ENCODE peak calls at places on chromosomes 4 and X, in four cellular contexts. A is H1, O is GM12878, V is HepG2. F is an unnamed sample.

GRCh38 chrX:138925330-138925729 is 213.8 kb upstream of the FGF13 start:
- DNase-seq in V (no peak), O (no peak), A (no peak), F (no peak)

GRCh38 chr4:10100734-10101216 is 15.8 kb downstream of the WDR1 start:
- DNase-seq in A (no peak), O (no peak), V (no peak), F (no peak)

GRCh38 chr4:25863906-25864418 is 1.2 kb upstream of the SEL1L3 start:
- DNase-seq in O (no peak), A (no peak), V (no peak), F (no peak)

GRCh38 chrX:24767557-24767956 is 73.8 kb downstream of the POLA1 start:
- DNase-seq in O (no peak), A (no peak), V (no peak), F (no peak)

GRCh38 chr4:95591278-95591677 is 42.5 kb upstream of the UNC5C start:
- DNase-seq in A (no peak), O (no peak), V (no peak), F (no peak)

GRCh38 chr4:6643141-6643847 is 2.8 kb downstream of the MRFAP1 start:
- DNase-seq in A (no peak), V (no peak), O (no peak), F (no peak)

GRCh38 chr4:104393649-104394048 is 101.0 kb downstream of the CXXC4 start:
- DNase-seq in A (no peak), O (no peak), V (no peak), F (no peak)

GRCh38 chrX:119072771-119073170 is at the start of gene CT47C1:
- DNase-seq in V (no peak), O (no peak), A (no peak), F (no peak)

GRCh38 chr4:180598281-180598680 is 1644.9 kb upstream of the TENM3 start:
- DNase-seq in V (no peak), A (no peak), O (no peak), F (no peak)

GRCh38 chr4:128590773-128591172 is 218.7 kb upstream of the JADE1 start:
- DNase-seq in V (no peak), A (no peak), O (no peak), F (no peak)

GRCh38 chr4:123980736-123981285 is 584.2 kb downstream of the SPRY1 start:
- DNase-seq in A (no peak), O (no peak), V (no peak), F (no peak)

GRCh38 chr4:156958276-156959074 is 13.1 kb downstream of the PDGFC start:
- DNase-seq in V (no peak), A (no peak), O (no peak), F (no peak)

GRCh38 chr4:1727117-1728031 is 6.1 kb downstream of the TACC3 start:
- DNase-seq in A (no peak), O (no peak), V (no peak), F (no peak)

GRCh38 chrX:10618911-10619310 is 1.5 kb downstream of the MID1 start:
- DNase-seq in A (no peak), O (no peak), V (no peak), F (no peak)

GRCh38 chrX:10619311-10620015 is 922 bp downstream of the MID1 start:
- DNase-seq in A (no peak), V (no peak), O (no peak), F (no peak)

GRCh38 chrX:10617186-10617963 is 3.0 kb downstream of the MID1 start:
- DNase-seq in V (no peak), O (no peak), A (no peak), F (no peak)

GRCh38 chrX:10617964-10618342 is 2.4 kb downstream of the MID1 start:
- DNase-seq in V (no peak), O (no peak), A (no peak), F (no peak)

DNA sequence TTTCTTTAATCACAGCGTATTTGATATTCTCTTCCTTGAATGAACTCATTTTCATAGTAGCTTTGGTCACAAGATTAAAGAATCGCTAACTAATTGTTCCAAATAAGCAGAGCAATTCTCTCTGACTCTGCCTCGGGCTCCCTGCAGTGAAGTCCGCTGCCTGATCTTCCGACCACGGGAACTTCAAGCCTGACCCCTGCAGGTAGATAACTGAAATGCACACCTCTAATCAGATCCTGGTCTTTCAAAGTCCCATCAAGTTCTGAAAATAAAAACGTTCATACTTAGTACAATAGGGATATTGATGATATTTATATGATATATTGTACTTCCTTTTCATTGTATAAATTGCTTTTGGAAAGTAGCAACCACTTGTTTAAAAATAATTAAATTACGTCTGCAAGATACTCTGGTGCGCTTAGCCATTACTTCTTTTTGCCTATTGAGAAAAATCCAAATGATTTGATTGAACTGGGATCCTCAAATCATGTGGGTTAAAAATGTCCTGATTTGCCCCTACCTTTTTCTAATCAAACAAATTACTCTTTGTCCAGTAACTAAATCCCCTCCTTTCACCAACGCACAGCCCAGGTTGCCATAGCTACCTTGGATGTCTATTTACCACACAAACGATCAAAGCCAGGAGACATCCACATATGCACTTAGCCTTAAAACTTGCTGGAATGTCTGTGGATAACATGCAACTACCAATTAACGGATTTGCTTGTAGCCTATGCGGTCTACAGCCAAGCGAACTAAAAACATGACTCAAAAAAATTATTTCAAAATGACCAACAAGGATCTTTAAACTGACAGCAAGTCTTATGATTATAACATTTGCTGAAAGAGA is 4.2 kb downstream of the MID1 start:
- DNase-seq in A (no peak), O (no peak), V (no peak), F (peak)
- TF ChIP-seq SUZ12 in A (no peak), O (no peak), V (no peak), F (no peak)

GRCh38 chr4:118225521-118225920 is 127.3 kb downstream of the PRSS12 start:
- DNase-seq in O (no peak), A (no peak), V (no peak), F (no peak)

GRCh38 chr4:118221193-118221800 is 131.5 kb downstream of the PRSS12 start:
- DNase-seq in V (no peak), A (no peak), O (no peak), F (no peak)

GRCh38 chr4:118226611-118227010 is 126.2 kb downstream of the PRSS12 start:
- DNase-seq in O (no peak), A (no peak), V (no peak), F (no peak)

GRCh38 chr4:118224239-118224829 is 128.5 kb downstream of the PRSS12 start:
- DNase-seq in O (no peak), A (no peak), V (peak), F (peak)
- H3K9ac ChIP-seq in O (no peak), A (no peak), V (no peak), F (no peak)

DNA sequence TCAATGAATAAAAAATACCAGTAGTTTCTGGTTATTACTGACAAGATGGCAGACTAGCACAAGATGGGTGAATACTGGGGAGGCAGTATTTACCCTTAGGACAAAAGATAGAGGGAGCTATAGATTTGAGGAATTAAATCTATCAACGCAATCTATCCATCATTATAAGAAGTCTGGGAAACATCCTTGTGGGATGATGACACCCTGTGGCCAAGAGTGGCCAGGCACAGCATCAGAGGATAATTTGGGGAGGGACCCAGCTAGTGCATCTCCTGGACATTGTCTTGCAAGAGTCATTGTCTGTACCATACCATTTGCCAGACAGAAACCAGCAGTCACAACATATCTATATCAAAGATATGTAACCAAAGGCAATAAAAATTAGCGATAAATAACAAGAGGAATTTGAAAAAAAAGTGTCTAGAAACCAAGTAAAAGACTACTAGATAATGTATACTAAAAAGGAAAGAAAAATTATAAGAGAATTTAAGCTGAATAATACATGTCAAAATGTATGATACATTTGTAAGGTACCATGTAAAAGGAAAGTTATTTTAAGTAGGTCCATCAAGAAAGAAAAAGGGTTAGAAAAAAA is 22.9 kb downstream of the KCTD8 start:
- DNase-seq in V (no peak), O (no peak), A (no peak), F (no peak)
- TF ChIP-seq SUZ12 in V (no peak), O (no peak), A (no peak), F (no peak)

GRCh38 chr4:83440899-83441298 is 14.7 kb downstream of the HELQ start:
- DNase-seq in O (no peak), A (no peak), V (no peak), F (no peak)
- H3K9ac ChIP-seq in O (no peak), A (no peak), V (no peak), F (no peak)

DNA sequence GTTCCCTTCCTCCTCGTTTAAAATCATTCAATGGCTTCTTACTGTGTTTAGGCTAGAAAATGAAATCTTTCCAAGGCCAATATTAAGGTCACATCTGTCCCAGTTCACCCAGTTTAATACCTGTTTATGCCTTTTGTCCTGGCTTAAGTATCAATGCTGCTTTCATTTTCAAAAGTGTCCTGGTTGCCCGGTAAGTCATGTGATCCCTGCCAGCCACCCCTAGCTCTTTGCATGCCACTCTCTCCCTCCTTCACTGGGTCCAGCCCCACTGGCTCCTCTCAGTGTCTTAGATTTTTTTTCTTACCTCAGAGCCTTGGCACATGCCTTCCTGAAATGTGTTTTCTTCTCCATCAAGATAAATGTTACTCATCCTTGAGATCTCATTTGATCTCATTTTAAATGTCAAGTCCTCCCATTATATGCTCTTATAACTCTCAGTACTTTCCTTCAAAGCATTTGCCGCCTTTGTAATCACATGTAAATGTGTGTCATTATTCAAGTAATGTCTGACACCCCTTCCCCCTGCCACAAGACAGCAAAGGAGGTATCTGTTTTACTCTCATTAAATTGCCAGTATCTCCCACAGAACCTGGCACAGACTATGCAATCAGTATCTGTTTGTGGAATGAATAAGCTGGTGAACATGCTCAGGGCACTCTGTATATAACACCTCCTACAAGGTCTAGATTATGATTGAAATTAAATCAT is 472.5 kb upstream of the RPS6KA3 start:
- DNase-seq in A (no peak), O (no peak), V (no peak), F (no peak)
- TF ChIP-seq SUZ12 in A (no peak), O (no peak), V (no peak), F (no peak)

GRCh38 chr4:113332701-113333100 is 283.2 kb downstream of the ANK2 start:
- DNase-seq in O (no peak), A (no peak), V (no peak), F (no peak)

GRCh38 chr4:113335771-113336170 is 286.3 kb downstream of the ANK2 start:
- DNase-seq in V (no peak), A (no peak), O (no peak), F (no peak)

GRCh38 chr4:113328514-113328913 is 279.1 kb downstream of the ANK2 start:
- DNase-seq in V (peak), A (no peak), O (no peak), F (peak)

GRCh38 chr4:113330200-113330599 is 280.7 kb downstream of the ANK2 start:
- DNase-seq in O (no peak), V (no peak), A (no peak), F (no peak)

GRCh38 chr4:113331811-113332210 is 282.4 kb downstream of the ANK2 start:
- DNase-seq in O (no peak), A (no peak), V (no peak), F (peak)
- H3K9ac ChIP-seq in O (no peak), A (no peak), V (no peak), F (no peak)

DNA sequence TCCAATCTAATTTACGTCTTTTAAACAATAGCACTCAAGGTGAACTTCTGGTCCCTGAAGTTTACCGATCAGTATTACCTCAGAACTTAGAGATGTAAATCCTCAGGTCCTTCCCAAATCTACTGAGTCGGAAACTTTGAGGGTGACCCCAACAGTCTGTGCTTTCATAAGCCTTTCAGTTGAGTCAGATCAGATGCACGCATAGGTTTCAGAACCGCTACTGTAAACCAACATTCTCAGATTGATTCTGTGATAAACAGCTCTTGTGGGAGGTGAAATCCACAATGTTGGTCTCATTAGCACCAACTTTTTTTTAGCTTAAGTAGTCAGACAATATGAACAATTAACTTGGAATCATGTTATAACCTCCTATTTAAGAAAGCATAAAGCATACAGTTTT is 86.0 kb downstream of the WWC2 start:
- DNase-seq in V (no peak), O (no peak), A (no peak), F (no peak)
- TF ChIP-seq SUZ12 in V (no peak), O (no peak), A (no peak), F (no peak)

DNA sequence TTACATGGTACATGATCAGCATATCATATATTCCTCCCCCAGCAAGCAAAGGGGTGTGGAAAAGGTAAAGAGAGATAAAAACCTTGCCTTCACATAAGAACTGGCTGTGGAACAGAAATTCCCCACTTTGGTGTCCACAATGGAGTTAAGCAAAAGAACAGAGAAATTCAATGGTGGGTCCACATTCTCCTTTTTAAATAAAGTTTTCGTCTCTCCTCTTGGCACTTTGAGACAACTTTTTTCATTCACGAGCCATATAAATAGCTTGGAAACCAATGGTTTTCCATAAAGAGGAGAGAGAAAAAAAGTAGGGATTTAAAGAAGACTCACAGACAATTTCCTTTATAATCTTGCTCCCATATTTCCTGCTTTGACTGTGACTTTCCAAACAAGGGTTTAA is 148.1 kb downstream of the TSPAN5 start:
- DNase-seq in O (no peak), V (no peak), A (no peak), F (no peak)
- H3K9ac ChIP-seq in O (no peak), V (no peak), A (no peak), F (no peak)

F was measured in NT2/D1.